ENCODE peak calls at places on chromosome 21, in seven cellular contexts. F, E, U, K, I, B and Q are unnamed samples.

GRCh38 chr21:39863111-39863510 is 4.1 kb upstream of the PCP4 start:
- DNase-seq in F (no peak), E (no peak), U (no peak), K (no peak), I (no peak), B (peak; percentile 30), Q (no peak)

GRCh38 chr21:26966978-26967913 is at the start of gene ADAMTS5:
- DNase-seq in F (peak; percentile 83), E (no peak), U (no peak), K (peak; percentile 42), I (peak; percentile 77), B (peak; percentile 47), Q (peak; percentile 54)

GRCh38 chr21:36422279-36423098 is 37.3 kb downstream of the CHAF1B start:
- DNase-seq in F (peak; percentile 78), E (no peak), U (no peak), K (peak; percentile 64), I (no peak), B (peak; percentile 58), Q (no peak)

GRCh38 chr21:16569679-16570078 is 839.9 kb downstream of the USP25 start:
- DNase-seq in F (peak; percentile 25), E (no peak), U (no peak), K (no peak), I (no peak), B (no peak), Q (no peak)

GRCh38 chr21:36396971-36397370 is 11.8 kb downstream of the CHAF1B start:
- DNase-seq in F (no peak), E (no peak), U (no peak), K (no peak), I (no peak), B (no peak), Q (no peak)

GRCh38 chr21:25421327-25422028 is 185.8 kb downstream of the MRPL39 start:
- DNase-seq in F (peak; percentile 66), E (no peak), U (no peak), K (peak; percentile 20), I (no peak), B (peak; percentile 4), Q (no peak)

GRCh38 chr21:27564684-27565280 is 597.9 kb upstream of the ADAMTS5 start:
- DNase-seq in F (peak; percentile 71), E (no peak), U (no peak), K (peak; percentile 18), I (no peak), B (peak; percentile 55), Q (no peak)

GRCh38 chr21:28345934-28346333 is 646.7 kb downstream of the LTN1 start:
- DNase-seq in F (no peak), E (no peak), U (no peak), K (no peak), I (no peak), B (no peak), Q (no peak)

GRCh38 chr21:31733521-31734149 is 1.7 kb upstream of the SCAF4 start:
- DNase-seq in F (no peak), E (no peak), U (no peak), K (no peak), I (no peak), B (no peak), Q (no peak)

GRCh38 chr21:38258803-38259485 is 2.2 kb downstream of the KCNJ15 start:
- DNase-seq in F (peak; percentile 94), E (no peak), U (no peak), K (no peak), I (no peak), B (peak; percentile 91), Q (no peak)

GRCh38 chr21:30199989-30200388 is 15.9 kb downstream of the CLDN8 start:
- DNase-seq in F (no peak), E (no peak), U (no peak), K (no peak), I (no peak), B (no peak), Q (no peak)

GRCh38 chr21:37257526-37257966 is 9.6 kb downstream of the VPS26C start:
- DNase-seq in F (peak; percentile 50), E (no peak), U (no peak), K (no peak), I (no peak), B (no peak), Q (no peak)

GRCh38 chr21:29604096-29604495 is 305.4 kb downstream of the BACH1 start:
- DNase-seq in F (no peak), E (no peak), U (no peak), K (no peak), I (no peak), B (no peak), Q (no peak)

GRCh38 chr21:39843916-39844315 is 23.3 kb upstream of the PCP4 start:
- DNase-seq in F (no peak), E (no peak), U (no peak), K (no peak), I (no peak), B (no peak), Q (no peak)

GRCh38 chr21:27545754-27546349 is 579.0 kb upstream of the ADAMTS5 start:
- DNase-seq in F (no peak), E (no peak), U (no peak), K (no peak), I (no peak), B (no peak), Q (no peak)

DNA sequence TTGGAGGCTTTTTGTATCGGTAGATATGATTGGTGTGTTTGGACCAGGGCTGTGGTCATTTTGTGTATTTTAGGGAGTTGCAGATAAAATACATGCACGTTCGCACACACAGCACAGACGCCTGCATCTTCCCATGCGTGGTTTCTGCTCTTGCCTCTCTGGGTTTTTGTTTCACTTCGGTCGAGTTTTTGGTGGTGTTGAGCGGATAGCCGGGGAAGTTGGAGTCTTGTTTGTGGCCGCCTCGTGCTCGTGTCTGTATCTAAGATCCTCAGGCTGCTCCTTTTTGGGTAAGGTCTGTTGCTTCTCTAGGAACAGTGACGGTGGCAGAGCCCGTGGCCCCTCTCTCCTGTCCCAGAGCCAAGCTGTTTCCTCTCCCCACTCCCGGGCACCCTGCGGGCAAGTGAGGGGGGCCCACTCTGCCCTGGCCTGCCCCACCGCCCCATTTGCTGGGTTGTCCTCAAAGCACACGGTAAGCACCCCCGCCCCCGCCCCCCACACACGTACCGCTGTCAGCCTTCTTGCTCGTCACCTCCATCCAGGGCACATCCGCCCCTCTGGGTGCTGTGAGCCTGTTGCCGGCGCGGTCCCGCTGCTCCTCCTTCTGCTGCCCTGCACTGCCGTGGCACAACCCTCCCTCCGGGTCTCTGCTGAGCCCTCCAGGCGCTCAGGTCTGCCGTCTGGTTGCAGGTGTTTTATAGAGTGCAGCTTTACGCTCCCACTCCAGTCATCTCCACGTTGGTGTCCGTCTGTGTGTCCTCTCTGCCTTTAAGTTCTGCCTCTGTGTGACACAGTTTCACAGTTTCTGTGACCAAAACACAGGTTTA is 51.9 kb downstream of the AGPAT3 start:
- DNase-seq in F (no peak), E (no peak), U (no peak), K (no peak), I (no peak), B (no peak), Q (no peak)
- H3K4me3 ChIP-seq in F (no peak overlapping the region), E (peak overlapping the region; percentile 42), U (peak overlapping the region; percentile 59), K (no peak overlapping the region), I (peak overlapping the region; percentile 4), B (no peak overlapping the region), Q (no peak overlapping the region)

GRCh38 chr21:17795084-17796036 is 23.8 kb downstream of the C21orf91 start:
- DNase-seq in F (no peak), E (no peak), U (no peak), K (no peak), I (no peak), B (no peak), Q (no peak)

GRCh38 chr21:17793271-17793670 is 25.9 kb downstream of the C21orf91 start:
- DNase-seq in F (no peak), E (no peak), U (no peak), K (no peak), I (no peak), B (no peak), Q (no peak)

GRCh38 chr21:17796037-17796403 is 23.1 kb downstream of the C21orf91 start:
- DNase-seq in F (no peak), E (no peak), U (no peak), K (no peak), I (no peak), B (no peak), Q (no peak)

GRCh38 chr21:17793675-17794123 is 25.5 kb downstream of the C21orf91 start:
- DNase-seq in F (peak; percentile 62), E (no peak), U (no peak), K (no peak), I (no peak), B (no peak), Q (no peak)

DNA sequence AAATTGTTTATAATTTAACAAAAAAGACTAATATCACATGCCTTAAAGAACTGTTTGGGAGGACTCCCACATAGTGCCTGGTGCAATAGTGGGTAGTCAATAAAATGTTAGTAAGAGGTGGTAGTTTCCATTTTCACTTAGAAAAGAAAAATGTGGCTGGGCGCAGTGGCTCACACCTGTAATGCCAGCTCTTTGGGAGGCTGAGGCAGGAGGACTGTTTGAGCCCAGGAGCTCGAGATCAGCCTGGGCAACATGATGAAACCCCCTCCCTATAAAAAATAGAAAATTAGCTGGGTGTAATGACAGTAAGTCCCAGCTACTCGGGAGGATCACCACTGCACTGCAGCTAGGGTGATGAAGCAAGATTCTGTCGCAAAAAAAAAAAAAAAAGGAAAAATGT is 24.5 kb downstream of the C21orf91 start:
- DNase-seq in F (no peak), E (no peak), U (no peak), K (no peak), I (no peak), B (no peak), Q (no peak)
- H3K4me3 ChIP-seq in F (no peak overlapping the region), E (peak overlapping the region; percentile 62), U (no peak overlapping the region), K (no peak overlapping the region), I (peak overlapping the region; percentile 62), B (no peak overlapping the region), Q (no peak overlapping the region)

DNA sequence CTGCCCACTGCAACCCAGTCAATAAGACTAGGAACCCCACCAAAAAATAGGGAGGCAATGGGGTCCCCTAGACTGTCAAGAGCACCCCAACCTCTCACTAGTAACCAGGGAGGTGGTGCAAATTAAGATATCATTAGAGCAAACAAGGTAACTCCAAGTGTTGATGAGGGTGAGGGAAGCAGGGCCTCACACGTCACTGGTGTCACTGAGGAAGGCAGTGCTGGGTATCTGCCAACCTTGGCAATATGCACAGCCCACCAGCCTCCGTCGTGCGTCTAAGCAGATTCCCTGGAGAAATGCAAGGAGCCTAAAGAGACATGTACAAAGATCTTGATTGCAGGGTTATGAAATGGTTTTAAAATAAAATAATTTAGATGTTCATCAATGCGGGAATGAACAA is 3.8 kb downstream of the UBASH3A start:
- DNase-seq in F (no peak), E (no peak), U (no peak), K (no peak), I (no peak), B (no peak), Q (no peak)
- H3K4me3 ChIP-seq in F (no peak overlapping the region), E (no peak overlapping the region), U (no peak overlapping the region), K (no peak overlapping the region), I (no peak overlapping the region), B (no peak overlapping the region), Q (no peak overlapping the region)

GRCh38 chr21:41767606-41768370 is 936 bp upstream of the RIPK4 start:
- DNase-seq in F (peak; percentile 8), E (no peak), U (no peak), K (no peak), I (peak; percentile 74), B (peak; percentile 45), Q (no peak)

GRCh38 chr21:41764558-41765392 is 2.1 kb downstream of the RIPK4 start:
- DNase-seq in F (no peak), E (no peak), U (no peak), K (no peak), I (no peak), B (peak; percentile 58), Q (no peak)

GRCh38 chr21:41766883-41767605 is at the start of gene RIPK4:
- DNase-seq in F (peak; percentile 13), E (no peak), U (no peak), K (no peak), I (no peak), B (peak; percentile 80), Q (peak; percentile 60)

GRCh38 chr21:41765393-41765950 is 1.4 kb downstream of the RIPK4 start:
- DNase-seq in F (no peak), E (no peak), U (no peak), K (no peak), I (no peak), B (no peak), Q (no peak)

GRCh38 chr21:41766051-41766882 is 585 bp downstream of the RIPK4 start:
- DNase-seq in F (no peak), E (no peak), U (no peak), K (no peak), I (no peak), B (no peak), Q (no peak)
- H3K4me3 ChIP-seq in F (peak overlapping the region; percentile 48), E (peak overlapping the region; percentile 69), U (peak overlapping the region; percentile 88), K (no peak overlapping the region), I (peak overlapping the region; percentile 75), B (peak overlapping the region; percentile 93), Q (peak overlapping the region; percentile 22)